ENCODE peak calls at places on chromosomes 7 and 10, in four cellular contexts. V is Kasumi-1, D is A172, M is NCI-H460. P is an unnamed sample.

GRCh38 chr7:3558410-3558809 is 257.4 kb downstream of the SDK1 start:
- DNase-seq in V (no peak), D (no peak), M (no peak), P (no peak)

GRCh38 chr10:28982950-28983349 is 305.6 kb downstream of the BAMBI start:
- DNase-seq in V (no peak), D (no peak), M (no peak), P (no peak)

GRCh38 chr7:78679477-78679876 is 774.0 kb downstream of the MAGI2 start:
- DNase-seq in V (no peak), D (no peak), M (no peak), P (no peak)

GRCh38 chr7:151389096-151389767 is 20.6 kb downstream of the WDR86 start:
- DNase-seq in V (no peak), D (no peak), M (no peak), P (no peak)

GRCh38 chr10:45376364-45376801 is 2.4 kb downstream of the ALOX5 start:
- DNase-seq in V (peak; percentile 99), D (no peak), M (no peak), P (no peak)

GRCh38 chr7:21548491-21548890 is 5.7 kb downstream of the DNAH11 start:
- DNase-seq in V (no peak), D (no peak), M (no peak), P (no peak)

GRCh38 chr10:103833731-103834365 is 21.5 kb downstream of the SH3PXD2A start:
- DNase-seq in V (no peak), D (no peak), M (no peak), P (no peak)

GRCh38 chr10:116385994-116386809 is 41.4 kb upstream of the PNLIPRP3 start:
- DNase-seq in V (peak; percentile 59), D (peak; percentile 34), M (peak; percentile 28), P (peak; percentile 71)

GRCh38 chr10:87524296-87524695 is 19.6 kb downstream of the MINPP1 start:
- DNase-seq in V (no peak), D (no peak), M (no peak), P (no peak)

GRCh38 chr7:150377116-150377979 is 1.8 kb upstream of the ZNF775 start:
- DNase-seq in V (peak; percentile 19), D (no peak), M (no peak), P (no peak)

P was measured in ACHN.